ENCODE peak calls at places on chromosomes 1 and 21, in five cellular contexts. K is germinal center; Z is AG04450; X is GM03348; L is CD8-positive, alpha-beta memory T cell. D is an unnamed sample.

GRCh38 chr1:113388621-113389355 is 1.5 kb upstream of the MAGI3 start:
- DNase-seq in K (no peak), Z (no peak), X (peak), L (no peak), D (no peak)

GRCh38 chr1:92538413-92539061 is 51.8 kb upstream of the GFI1 start:
- DNase-seq in K (no peak), Z (no peak), X (no peak), L (no peak), D (no peak)

GRCh38 chr1:204299828-204300365 is 59.8 kb downstream of the PLEKHA6 start:
- DNase-seq in K (no peak), Z (no peak), X (no peak), L (no peak), D (no peak)

GRCh38 chr1:91856996-91857395 is 29.0 kb downstream of the TGFBR3 start:
- DNase-seq in K (no peak), Z (no peak), X (peak), L (no peak), D (no peak)

GRCh38 chr1:56389813-56390539 is 189.4 kb downstream of the PLPP3 start:
- DNase-seq in K (no peak), Z (peak), X (no peak), L (no peak), D (no peak)

GRCh38 chr1:178797590-178797989 is 72.5 kb downstream of the RALGPS2 start:
- DNase-seq in K (no peak), Z (no peak), X (no peak), L (no peak), D (no peak)

GRCh38 chr1:119133987-119134386 is 6.5 kb downstream of the WARS2 start:
- DNase-seq in K (no peak), Z (peak), X (peak), L (no peak), D (no peak)

GRCh38 chr1:235266967-235267366 is 61.0 kb downstream of the ARID4B start:
- DNase-seq in K (no peak), Z (no peak), X (no peak), L (no peak), D (no peak)

GRCh38 chr1:220685879-220686278 is 4.3 kb upstream of the C1orf115 start:
- DNase-seq in K (no peak), Z (no peak), X (no peak), L (no peak), D (no peak)

GRCh38 chr1:178057863-178058576 is 35.9 kb upstream of the RASAL2 start:
- DNase-seq in K (no peak), Z (no peak), X (peak), L (no peak), D (no peak)

GRCh38 chr21:41478319-41479177 is 29.4 kb downstream of the TMPRSS2 start:
- DNase-seq in K (no peak), Z (no peak), X (no peak), L (no peak), D (no peak)

GRCh38 chr1:37096523-37096922 is 62.2 kb upstream of the GRIK3 start:
- DNase-seq in K (peak), Z (no peak), X (no peak), L (no peak), D (no peak)

GRCh38 chr21:38858429-38859205 is 52.9 kb downstream of the ETS2 start:
- DNase-seq in K (no peak), Z (no peak), X (no peak), L (no peak), D (no peak)

D was measured in effector memory CD8-positive, alpha-beta T cell.